ENCODE peak calls at places on chromosomes 3 and 15, in seven cellular contexts. U is GM06990, F is body of pancreas, L is AG04450, P is left lung, C is GM12865, M is BJ. W is an unnamed sample.

GRCh38 chr3:19074257-19074938 is 73.9 kb upstream of the KCNH8 start:
- DNase-seq in M (no peak), F (no peak), P (no peak), U (no peak), L (no peak), C (no peak), W (no peak)

GRCh38 chr3:189588061-189588817 is 43.0 kb upstream of the TP63 start:
- DNase-seq in P (no peak), L (no peak), U (no peak), F (no peak), M (peak; percentile 40), C (no peak), W (no peak)

GRCh38 chr15:62389887-62390792 is 225.1 kb upstream of the C2CD4B start:
- DNase-seq in U (peak; percentile 83), P (peak; percentile 66), C (peak; percentile 82), M (no peak), F (peak; percentile 72), L (no peak), W (peak; percentile 66)

GRCh38 chr15:98648654-98649537 is 557 bp downstream of the IGF1R start:
- DNase-seq in U (peak; percentile 57), M (no peak), L (no peak), F (peak; percentile 54), P (peak; percentile 64), C (peak; percentile 74), W (peak; percentile 41)

GRCh38 chr3:111735271-111735758 is 123.8 kb upstream of the PHLDB2 start:
- DNase-seq in P (no peak), F (peak; percentile 37), C (no peak), M (peak; percentile 90), L (no peak), U (no peak), W (no peak)

GRCh38 chr15:74244818-74245341 is 8.8 kb downstream of the CCDC33 start:
- DNase-seq in M (no peak), P (no peak), U (no peak), F (no peak), L (no peak), C (no peak), W (no peak)

GRCh38 chr3:110779581-110779980 is 292.0 kb upstream of the NECTIN3 start:
- DNase-seq in C (no peak), M (no peak), L (no peak), U (no peak), P (no peak), F (no peak), W (no peak)

GRCh38 chr3:53231532-53232511 is 24.0 kb downstream of the TKT start:
- DNase-seq in P (peak; percentile 24), C (no peak), L (no peak), M (no peak), U (no peak), F (no peak), W (no peak)

GRCh38 chr3:120683213-120683612 is 1.2 kb upstream of the HGD start:
- DNase-seq in M (no peak), F (peak; percentile 48), C (no peak), L (no peak), U (no peak), P (no peak), W (no peak)

GRCh38 chr3:46926039-46926438 is 48.5 kb downstream of the PTH1R start:
- DNase-seq in C (no peak), F (no peak), M (no peak), U (no peak), L (no peak), P (peak; percentile 87), W (no peak)

GRCh38 chr15:98650871-98651481 is 2.6 kb downstream of the IGF1R start:
- DNase-seq in M (no peak), P (no peak), F (peak; percentile 37), U (no peak), C (peak; percentile 8), L (no peak), W (peak; percentile 20)

GRCh38 chr3:65936908-65937638 is 101.6 kb downstream of the MAGI1 start:
- DNase-seq in C (no peak), P (no peak), M (no peak), L (no peak), F (no peak), U (peak; percentile 43), W (no peak)

GRCh38 chr15:65249641-65250040 is 37.0 kb downstream of the PARP16 start:
- DNase-seq in C (peak; percentile 50), U (peak; percentile 32), P (no peak), L (no peak), M (no peak), F (no peak), W (no peak)

GRCh38 chr15:63283126-63283525 is 5.7 kb downstream of the APH1B start:
- DNase-seq in U (no peak), F (no peak), M (no peak), C (no peak), L (no peak), P (peak; percentile 66), W (no peak)

GRCh38 chr3:89795506-89795905 is 688.1 kb downstream of the EPHA3 start:
- DNase-seq in M (no peak), F (no peak), U (no peak), L (no peak), P (no peak), C (no peak), W (no peak)

DNA sequence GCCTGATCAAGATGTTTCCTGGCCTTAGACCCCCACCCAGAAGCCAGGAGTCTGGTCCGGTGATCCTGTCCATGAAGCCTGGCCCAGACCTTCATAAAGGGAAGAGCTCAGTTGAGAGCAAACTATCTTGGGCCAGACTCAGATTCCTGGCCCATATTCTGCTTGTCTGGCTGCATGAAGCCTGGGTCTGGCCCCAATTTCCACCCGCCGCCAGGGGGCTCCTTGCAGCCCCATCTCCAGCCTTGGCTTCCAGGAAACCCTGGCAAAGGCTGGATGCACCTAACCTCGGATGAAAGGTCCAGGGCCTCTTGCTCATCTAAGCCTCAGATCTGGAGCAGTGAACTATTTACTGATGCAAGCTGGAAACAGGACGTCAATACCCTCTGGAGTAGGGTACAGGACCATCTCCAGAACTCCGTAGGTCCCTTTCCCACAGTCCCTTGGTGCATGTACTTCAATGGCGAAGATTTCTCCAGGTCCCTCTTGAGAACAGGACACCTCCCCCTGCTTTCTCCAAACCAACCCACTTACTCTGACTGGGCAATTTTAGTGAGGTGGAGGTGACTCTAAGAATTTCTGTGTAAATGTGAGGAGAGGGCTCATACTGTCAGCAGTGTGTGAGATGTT is 5.6 kb downstream of the FOXL2 start:
- DNase-seq in L (peak; percentile 11), U (no peak), C (peak; percentile 43), F (no peak), P (no peak), M (no peak), W (no peak)
- TF ChIP-seq CTCF in L (peak; percentile 70), U (peak; percentile 78), C (peak; percentile 60), F (peak; percentile 57), P (peak; percentile 45), M (peak; percentile 65), W (no peak)

GRCh38 chr15:52180196-52180835 is 10.9 kb downstream of the GNB5 start:
- DNase-seq in M (no peak), P (no peak), C (peak; percentile 57), L (no peak), U (no peak), F (no peak), W (peak; percentile 36)
- TF ChIP-seq CTCF in M (no peak), P (no peak), C (no peak), L (no peak), U (no peak), F (no peak), W (no peak)

GRCh38 chr15:48717458-48717857 is 71.9 kb upstream of the FBN1 start:
- DNase-seq in C (no peak), M (no peak), L (no peak), F (no peak), U (no peak), P (no peak), W (no peak)
- TF ChIP-seq CTCF in C (no peak), M (peak; percentile 28), L (peak; percentile 52), F (peak; percentile 27), U (no peak), P (no peak), W (no peak)

DNA sequence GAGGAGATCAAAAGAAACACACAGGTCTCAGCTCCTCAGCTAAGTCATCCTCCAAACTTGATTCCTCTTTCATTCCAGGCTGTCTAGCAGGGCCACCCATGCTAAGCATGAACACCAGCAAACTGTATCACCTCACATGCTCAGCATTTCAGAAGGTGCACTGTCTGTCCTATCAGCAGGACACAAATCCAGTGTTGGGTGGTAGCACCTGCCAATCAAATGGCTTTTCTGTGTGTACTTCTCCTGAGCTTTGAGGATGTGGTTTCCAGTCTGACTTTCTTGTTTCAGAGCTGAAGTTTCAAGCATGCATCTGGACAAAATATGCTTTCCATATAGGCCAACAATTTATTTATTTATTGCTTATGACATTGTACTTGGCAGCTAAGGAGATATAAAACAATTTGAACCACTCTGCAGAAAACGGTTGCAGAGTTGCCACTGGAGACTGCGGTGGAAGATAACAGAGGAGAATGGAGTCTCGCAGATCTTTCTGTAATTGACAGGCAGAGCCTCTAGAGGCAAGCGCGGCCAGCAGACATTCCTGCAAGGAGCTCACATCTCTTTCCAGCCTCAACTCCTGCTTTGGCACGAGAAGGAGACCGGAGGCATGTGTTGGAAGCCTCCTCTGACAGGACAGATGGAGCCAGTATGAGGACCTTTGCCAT is 167.1 kb upstream of the WNT5A start:
- DNase-seq in F (no peak), P (no peak), M (no peak), L (no peak), U (peak; percentile 36), C (peak; percentile 90), W (no peak)
- TF ChIP-seq CTCF in F (no peak), P (no peak), M (no peak), L (no peak), U (no peak), C (no peak), W (no peak)

GRCh38 chr15:37981781-37982180 is 47.3 kb downstream of the TMCO5A start:
- DNase-seq in U (no peak), M (no peak), L (no peak), P (no peak), C (peak; percentile 10), F (no peak), W (no peak)
- TF ChIP-seq CTCF in U (peak; percentile 25), M (peak; percentile 58), L (peak; percentile 68), P (no peak), C (no peak), F (peak; percentile 41), W (no peak)

GRCh38 chr15:37088436-37088835 is 11.9 kb downstream of the MEIS2 start:
- DNase-seq in L (no peak), P (no peak), F (no peak), U (no peak), M (no peak), C (no peak), W (no peak)
- TF ChIP-seq CTCF in L (no peak), P (no peak), F (no peak), U (no peak), M (no peak), C (no peak), W (no peak)

DNA sequence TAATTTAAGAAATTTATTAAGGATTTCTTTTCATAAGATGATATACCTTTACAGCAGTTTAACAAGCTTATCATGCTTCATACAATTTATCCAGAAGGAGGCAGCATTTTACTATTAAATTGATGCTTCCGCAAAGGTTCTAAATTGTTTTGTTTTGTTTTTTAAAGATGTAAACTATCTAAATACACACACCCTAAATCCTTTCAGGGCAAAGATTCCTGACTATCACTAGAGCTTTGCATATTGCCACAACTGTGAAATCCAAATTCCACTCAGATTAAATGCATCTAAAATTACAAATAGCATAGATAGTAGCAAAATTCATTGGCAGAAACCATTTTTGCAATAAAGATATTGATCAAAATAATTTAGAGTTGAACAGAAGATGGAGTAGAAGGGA is 44.5 kb upstream of the CCNL1 start:
- DNase-seq in F (no peak), U (no peak), P (no peak), M (peak; percentile 15), C (no peak), L (peak; percentile 11), W (no peak)
- TF ChIP-seq CTCF in F (peak; percentile 59), U (peak; percentile 17), P (peak; percentile 24), M (peak; percentile 49), C (no peak), L (peak; percentile 63), W (no peak)